ENCODE peak calls at places on chromosomes 3 and 15, in six cellular contexts. X, T, U, I, L and J are unnamed samples. For H3K4me1 and H3K9me3, the result is how much of the 10 kb centered on the place peaks cover.

GRCh38 chr3:104586344-104586743 is 780.4 kb upstream of the ALCAM start:
- DNase-seq in T (no peak), L (no peak), U (no peak), I (no peak), X (no peak), J (no peak)

GRCh38 chr3:127734754-127735473 is 62.2 kb downstream of the ABTB1 start:
- DNase-seq in T (no peak), L (no peak), U (no peak), I (peak), X (no peak), J (no peak)

GRCh38 chr3:127629462-127630403 is 748 bp downstream of the PODXL2 start:
- DNase-seq in T (no peak), U (no peak), X (no peak), I (no peak), L (peak), J (peak)

GRCh38 chr3:13535905-13536304 is 13.0 kb upstream of the FBLN2 start:
- DNase-seq in L (no peak), U (no peak), T (no peak), I (no peak), X (no peak), J (no peak)

GRCh38 chr3:136042608-136043221 is 77.2 kb downstream of the PPP2R3A start:
- DNase-seq in I (no peak), X (peak), L (no peak), T (no peak), U (no peak), J (no peak)

GRCh38 chr15:62901916-62902554 is 140.5 kb upstream of the TPM1 start:
- DNase-seq in I (no peak), X (no peak), T (no peak), U (no peak), L (no peak), J (no peak)

GRCh38 chr3:49618412-49618811 is 55.7 kb upstream of the APEH start:
- DNase-seq in T (no peak), L (no peak), I (no peak), U (no peak), X (peak), J (no peak)

GRCh38 chr3:1971780-1972179 is 126.9 kb upstream of the CNTN4 start:
- DNase-seq in I (no peak), L (no peak), T (no peak), U (no peak), X (no peak), J (no peak)

GRCh38 chr3:5729852-5730251 is 542.3 kb downstream of the EDEM1 start:
- DNase-seq in I (no peak), U (no peak), T (no peak), L (no peak), X (no peak), J (no peak)

GRCh38 chr3:37530298-37530697 is 331.4 kb upstream of the CTDSPL start:
- DNase-seq in X (no peak), T (no peak), L (no peak), U (no peak), I (no peak), J (no peak)

GRCh38 chr3:13296662-13297061 is 123.5 kb downstream of the NUP210 start:
- DNase-seq in X (no peak), T (no peak), L (no peak), U (no peak), I (no peak), J (no peak)

GRCh38 chr3:34017757-34018156 is 219.3 kb downstream of the PDCD6IP start:
- DNase-seq in I (no peak), X (no peak), T (no peak), U (no peak), L (no peak), J (no peak)

GRCh38 chr3:193826126-193826795 is 233.3 kb downstream of the OPA1 start:
- DNase-seq in I (no peak), T (no peak), U (no peak), X (no peak), L (peak), J (no peak)

GRCh38 chr3:66539466-66539989 is 38.7 kb upstream of the LRIG1 start:
- DNase-seq in L (no peak), X (no peak), I (no peak), U (no peak), T (no peak), J (no peak)

GRCh38 chr3:139746481-139746880 is 68.7 kb upstream of the NMNAT3 start:
- DNase-seq in I (no peak), T (no peak), L (no peak), U (no peak), X (no peak), J (peak)

GRCh38 chr15:38868326-38869114 is 303.9 kb upstream of the RASGRP1 start:
- DNase-seq in T (no peak), I (peak), L (no peak), X (no peak), U (no peak), J (no peak)

GRCh38 chr3:120214161-120214560 is 70.9 kb downstream of the GPR156 start:
- DNase-seq in X (no peak), U (no peak), L (peak), I (no peak), T (no peak), J (peak)

GRCh38 chr15:56341201-56341600 is 24.0 kb upstream of the TEX9 start:
- DNase-seq in X (no peak), U (no peak), I (no peak), T (no peak), L (no peak), J (no peak)

GRCh38 chr3:119891944-119892721 is 110.2 kb downstream of the NR1I2 start:
- DNase-seq in I (no peak), L (peak), T (peak), X (peak), U (no peak), J (peak)

GRCh38 chr3:141646760-141647561 is 91.1 kb upstream of the RNF7 start:
- DNase-seq in X (peak), L (peak), I (peak), U (no peak), T (no peak), J (peak)

GRCh38 chr3:123448503-123449091 is at the start of gene ADCY5:
- DNase-seq in L (peak), I (peak), T (no peak), U (no peak), X (peak), J (peak)

GRCh38 chr3:94694894-94695293 is 632.0 kb downstream of the NSUN3 start:
- DNase-seq in X (no peak), U (no peak), I (no peak), T (no peak), L (no peak), J (no peak)

GRCh38 chr15:96896766-96897165 is 566.3 kb downstream of the NR2F2 start:
- DNase-seq in L (no peak), I (no peak), U (no peak), T (no peak), X (no peak), J (no peak)

GRCh38 chr15:58839485-58839884 is 68.4 kb downstream of the MINDY2 start:
- DNase-seq in T (no peak), X (no peak), I (no peak), U (no peak), L (no peak), J (no peak)

GRCh38 chr15:85788796-85789495 is 5.8 kb downstream of the KLHL25 start:
- DNase-seq in T (no peak), L (no peak), I (no peak), U (no peak), X (no peak), J (no peak)

GRCh38 chr3:51673802-51674654 is 3.0 kb downstream of the TEX264 start:
- DNase-seq in U (peak), T (no peak), L (no peak), I (no peak), X (no peak), J (no peak)

GRCh38 chr15:60744826-60745225 is 265.9 kb upstream of the ICE2 start:
- DNase-seq in I (peak), T (no peak), U (peak), X (no peak), L (peak), J (no peak)

GRCh38 chr3:32306072-32306471 is 67.6 kb downstream of the CMTM8 start:
- DNase-seq in L (no peak), U (no peak), X (no peak), T (no peak), I (no peak), J (no peak)

GRCh38 chr3:178561239-178561638 is 25.0 kb downstream of the KCNMB2 start:
- DNase-seq in U (no peak), T (no peak), X (no peak), I (no peak), L (peak), J (no peak)

GRCh38 chr15:75149911-75150709 is 51.6 kb upstream of the C15orf39 start:
- DNase-seq in T (no peak), I (no peak), L (no peak), X (no peak), U (no peak), J (no peak)

GRCh38 chr3:36166477-36166876 is 213.8 kb upstream of the STAC start:
- DNase-seq in X (no peak), L (no peak), U (no peak), T (no peak), I (no peak), J (no peak)

GRCh38 chr15:79090487-79091203 is at the start of gene RASGRF1:
- DNase-seq in I (no peak), L (no peak), X (peak), T (no peak), U (no peak), J (peak)

GRCh38 chr3:197801801-197802504 is 10.9 kb downstream of the LRCH3 start:
- DNase-seq in X (no peak), U (no peak), T (peak), I (no peak), L (no peak), J (peak)

GRCh38 chr3:19254189-19254588 is 105.9 kb downstream of the KCNH8 start:
- DNase-seq in T (no peak), X (no peak), U (no peak), I (no peak), L (no peak), J (no peak)

GRCh38 chr15:45314960-45315359 is 62.9 kb downstream of the SLC28A2 start:
- DNase-seq in I (peak), T (no peak), U (no peak), X (peak), L (no peak), J (no peak)

DNA sequence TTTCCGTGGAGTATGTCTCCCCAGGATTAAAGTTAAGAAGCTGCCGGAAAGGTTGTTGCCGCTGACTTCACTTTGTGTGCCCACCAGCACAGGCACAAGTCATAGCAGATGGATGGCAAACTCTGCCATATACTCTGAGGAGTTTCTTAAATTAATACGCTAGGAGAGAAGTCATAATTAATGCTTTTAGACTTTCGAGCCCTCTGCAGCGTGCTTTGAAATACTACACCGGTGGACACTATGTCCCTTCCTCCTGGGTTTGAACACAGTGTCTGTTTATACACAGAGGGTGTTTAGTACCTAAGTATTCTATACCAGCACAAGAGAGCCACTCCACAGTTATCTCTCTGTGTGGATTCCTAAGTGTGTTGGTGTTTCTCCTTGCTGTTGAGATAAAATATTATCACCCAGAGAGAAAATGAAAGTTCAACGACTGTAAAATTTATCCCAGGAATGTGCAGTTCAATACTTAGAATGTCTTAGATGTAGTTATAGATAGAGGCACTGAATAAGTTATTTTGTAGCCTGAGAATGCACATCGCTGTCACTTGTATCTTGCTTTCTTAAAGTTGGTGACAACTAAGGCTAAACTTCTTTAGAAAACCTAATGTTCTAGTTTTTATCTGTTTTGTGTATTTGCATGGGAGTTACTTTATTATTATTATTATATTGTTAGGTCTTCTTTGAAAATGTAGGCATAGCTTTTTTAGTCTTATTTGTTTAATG is 1.6 kb downstream of the MBNL1 start:
- DNase-seq in X (peak), U (no peak), T (no peak), L (no peak), I (no peak), J (no peak)
- H3K4me1 ChIP-seq in X (under half), U (half or more), T (under half), L (under half), I (half or more), J (under half)

DNA sequence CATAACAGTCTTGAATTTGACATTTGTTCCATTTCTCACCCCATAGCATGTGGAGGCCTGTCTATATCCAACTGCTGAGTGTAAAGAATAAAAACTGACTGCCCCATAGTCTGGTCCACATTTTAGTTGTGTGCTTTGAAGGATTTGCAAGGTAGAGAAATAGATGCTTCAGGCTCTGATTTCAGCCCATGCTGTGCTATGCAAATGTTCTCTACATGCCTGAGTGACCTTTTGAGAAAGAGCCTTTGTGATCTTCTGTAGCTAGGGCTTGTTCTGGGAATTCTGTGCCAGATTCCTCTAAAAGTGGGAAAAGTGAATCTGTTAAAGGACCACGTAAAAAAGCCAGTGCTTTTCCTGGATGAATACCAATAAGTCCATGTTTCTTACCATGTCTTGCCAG is 5.2 kb downstream of the KCTD6 start:
- DNase-seq in U (no peak), L (no peak), I (no peak), X (peak), T (no peak), J (no peak)
- H3K4me3 ChIP-seq in U (no peak), L (no peak), I (no peak), X (peak), T (no peak), J (no peak)

GRCh38 chr15:47337836-47338235 is 379.5 kb upstream of the SEMA6D start:
- DNase-seq in L (no peak), X (no peak), I (no peak), U (no peak), T (no peak), J (no peak)

GRCh38 chr15:47340576-47340920 is 376.8 kb upstream of the SEMA6D start:
- DNase-seq in X (no peak), I (no peak), T (no peak), U (no peak), L (no peak), J (no peak)

GRCh38 chr15:47339800-47340575 is 377.3 kb upstream of the SEMA6D start:
- DNase-seq in T (no peak), I (no peak), L (no peak), X (no peak), U (no peak), J (no peak)

GRCh38 chr15:47337106-47337505 is 380.2 kb upstream of the SEMA6D start:
- DNase-seq in X (no peak), L (no peak), T (no peak), U (no peak), I (no peak), J (no peak)

GRCh38 chr15:47338771-47339170 is 378.5 kb upstream of the SEMA6D start:
- DNase-seq in X (no peak), T (no peak), U (no peak), L (no peak), I (no peak), J (no peak)
- H3K9me3 ChIP-seq in X (under half), T (under half), U (under half), L (under half), I (under half), J (under half)

GRCh38 chr3:183541235-183541655 is 14.3 kb downstream of the KLHL6 start:
- DNase-seq in U (no peak), T (no peak), I (no peak), X (no peak), L (no peak), J (peak)
- H3K4me1 ChIP-seq in U (under half), T (under half), I (under half), X (under half), L (under half), J (under half)

GRCh38 chr3:146033950-146034349 is 127.0 kb downstream of the PLOD2 start:
- DNase-seq in L (no peak), I (no peak), T (no peak), U (no peak), X (no peak), J (no peak)

GRCh38 chr3:146040630-146041029 is 120.4 kb downstream of the PLOD2 start:
- DNase-seq in L (no peak), T (no peak), X (no peak), U (no peak), I (no peak), J (no peak)

GRCh38 chr3:146036289-146036688 is 124.7 kb downstream of the PLOD2 start:
- DNase-seq in X (no peak), I (no peak), L (no peak), T (no peak), U (no peak), J (no peak)

GRCh38 chr3:146037697-146038096 is 123.3 kb downstream of the PLOD2 start:
- DNase-seq in U (no peak), X (no peak), L (no peak), I (no peak), T (no peak), J (no peak)

DNA sequence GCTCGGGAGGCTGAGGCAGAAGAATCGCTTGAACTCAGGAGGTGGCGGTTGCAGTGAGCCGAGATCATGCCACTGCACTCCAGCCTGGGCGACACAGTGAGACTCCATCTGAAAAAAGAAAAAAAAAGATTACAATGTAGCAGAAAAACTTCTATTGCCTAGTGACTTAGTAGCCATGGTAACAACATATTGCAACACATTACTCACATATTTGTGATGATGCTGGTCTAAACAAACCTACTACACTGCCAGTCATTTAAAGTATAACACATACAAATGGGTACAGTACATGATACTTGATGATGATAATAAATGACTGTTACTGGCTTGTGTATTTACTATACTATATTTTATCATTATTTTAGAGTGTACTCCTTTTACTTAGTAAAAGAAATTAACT is 125.6 kb downstream of the PLOD2 start:
- DNase-seq in X (no peak), I (no peak), L (no peak), U (no peak), T (no peak), J (no peak)
- H3K4me3 ChIP-seq in X (no peak), I (no peak), L (no peak), U (no peak), T (no peak), J (no peak)